ENCODE peak calls at places on chromosomes 1 and 21, in six cellular contexts. One of them, this sample, is unnamed.
A peak's percentile ranks its signal among the peaks of the same experiment; 100 is the strongest.

GRCh38 chr1:70874063-70874462 is 173.6 kb downstream of the PTGER3 start:
- DNase-seq in anterior cingulate cortex: no peak
- DNase-seq in CD8-positive, alpha-beta T cell: no peak
- DNase-seq in NCI-H2029: no peak
- DNase-seq in T-helper 1 cell: no peak
- DNase-seq in NCI-H446: no peak
- DNase-seq in this sample: no peak

GRCh38 chr1:182629674-182630073 is 25.5 kb upstream of the RGS16 start:
- DNase-seq in CD8-positive, alpha-beta T cell: peak; percentile 68
- DNase-seq in T-helper 1 cell: peak; percentile 27
- DNase-seq in anterior cingulate cortex: no peak
- DNase-seq in NCI-H446: no peak
- DNase-seq in NCI-H2029: no peak
- DNase-seq in this sample: no peak

GRCh38 chr1:84374991-84375838 is 23.1 kb upstream of the DNASE2B start:
- DNase-seq in NCI-H446: peak; percentile 30
- DNase-seq in T-helper 1 cell: no peak
- DNase-seq in anterior cingulate cortex: peak; percentile 21
- DNase-seq in NCI-H2029: no peak
- DNase-seq in CD8-positive, alpha-beta T cell: no peak
- DNase-seq in this sample: no peak

GRCh38 chr1:9241891-9242290 is 7.3 kb downstream of the H6PD start:
- DNase-seq in anterior cingulate cortex: no peak
- DNase-seq in T-helper 1 cell: no peak
- DNase-seq in NCI-H446: no peak
- DNase-seq in NCI-H2029: no peak
- DNase-seq in CD8-positive, alpha-beta T cell: no peak
- DNase-seq in this sample: no peak

GRCh38 chr1:244050835-244051444 is at the start of gene ZBTB18:
- DNase-seq in NCI-H2029: peak; percentile 18
- DNase-seq in CD8-positive, alpha-beta T cell: peak; percentile 31
- DNase-seq in anterior cingulate cortex: peak; percentile 48
- DNase-seq in T-helper 1 cell: no peak
- DNase-seq in NCI-H446: peak; percentile 87
- DNase-seq in this sample: no peak

GRCh38 chr1:112688781-112689193 is 14.3 kb downstream of the MOV10 start:
- DNase-seq in NCI-H2029: peak; percentile 7
- DNase-seq in CD8-positive, alpha-beta T cell: no peak
- DNase-seq in T-helper 1 cell: no peak
- DNase-seq in NCI-H446: no peak
- DNase-seq in anterior cingulate cortex: no peak
- DNase-seq in this sample: no peak

GRCh38 chr1:201296371-201296770 is 13.1 kb downstream of the PKP1 start:
- DNase-seq in CD8-positive, alpha-beta T cell: no peak
- DNase-seq in anterior cingulate cortex: no peak
- DNase-seq in T-helper 1 cell: no peak
- DNase-seq in NCI-H446: no peak
- DNase-seq in NCI-H2029: no peak
- DNase-seq in this sample: no peak

GRCh38 chr21:29084372-29084771 is 10.9 kb upstream of the CCT8 start:
- DNase-seq in CD8-positive, alpha-beta T cell: no peak
- DNase-seq in NCI-H446: no peak
- DNase-seq in anterior cingulate cortex: no peak
- DNase-seq in NCI-H2029: no peak
- DNase-seq in T-helper 1 cell: no peak
- DNase-seq in this sample: no peak

GRCh38 chr1:5711079-5711478 is 281.1 kb downstream of the NPHP4 start:
- DNase-seq in CD8-positive, alpha-beta T cell: no peak
- DNase-seq in T-helper 1 cell: no peak
- DNase-seq in NCI-H446: no peak
- DNase-seq in NCI-H2029: no peak
- DNase-seq in anterior cingulate cortex: no peak
- DNase-seq in this sample: no peak

GRCh38 chr1:30058966-30059365 is 664.4 kb downstream of the MATN1 start:
- DNase-seq in CD8-positive, alpha-beta T cell: no peak
- DNase-seq in anterior cingulate cortex: no peak
- DNase-seq in T-helper 1 cell: no peak
- DNase-seq in NCI-H446: no peak
- DNase-seq in NCI-H2029: no peak
- DNase-seq in this sample: peak; percentile 64

GRCh38 chr1:41221995-41222991 is 19.8 kb downstream of the SCMH1 start:
- DNase-seq in T-helper 1 cell: no peak
- DNase-seq in NCI-H446: no peak
- DNase-seq in NCI-H2029: peak; percentile 99
- DNase-seq in anterior cingulate cortex: no peak
- DNase-seq in CD8-positive, alpha-beta T cell: no peak
- DNase-seq in this sample: no peak

GRCh38 chr1:36414384-36414783 is 16.7 kb upstream of the LSM10 start:
- DNase-seq in NCI-H446: no peak
- DNase-seq in NCI-H2029: no peak
- DNase-seq in anterior cingulate cortex: no peak
- DNase-seq in CD8-positive, alpha-beta T cell: no peak
- DNase-seq in T-helper 1 cell: no peak
- DNase-seq in this sample: no peak

GRCh38 chr1:212291505-212292134 is 6.4 kb downstream of the PPP2R5A start:
- DNase-seq in NCI-H446: peak; percentile 70
- DNase-seq in anterior cingulate cortex: no peak
- DNase-seq in CD8-positive, alpha-beta T cell: no peak
- DNase-seq in T-helper 1 cell: no peak
- DNase-seq in NCI-H2029: peak; percentile 46
- DNase-seq in this sample: no peak

GRCh38 chr1:229192031-229192430 is 78.9 kb upstream of the RAB4A start:
- DNase-seq in anterior cingulate cortex: no peak
- DNase-seq in NCI-H446: no peak
- DNase-seq in T-helper 1 cell: no peak
- DNase-seq in NCI-H2029: no peak
- DNase-seq in CD8-positive, alpha-beta T cell: no peak
- DNase-seq in this sample: peak; percentile 21

GRCh38 chr21:44261191-44261631 is 486 bp downstream of the DNMT3L start:
- DNase-seq in anterior cingulate cortex: no peak
- DNase-seq in NCI-H446: no peak
- DNase-seq in T-helper 1 cell: no peak
- DNase-seq in NCI-H2029: no peak
- DNase-seq in CD8-positive, alpha-beta T cell: no peak
- DNase-seq in this sample: no peak

GRCh38 chr1:21899972-21900371 is 37.1 kb downstream of the HSPG2 start:
- DNase-seq in NCI-H446: no peak
- DNase-seq in CD8-positive, alpha-beta T cell: no peak
- DNase-seq in NCI-H2029: no peak
- DNase-seq in T-helper 1 cell: no peak
- DNase-seq in anterior cingulate cortex: no peak
- DNase-seq in this sample: no peak

GRCh38 chr1:19942088-19942487 is 18.7 kb upstream of the PLA2G2E start:
- DNase-seq in CD8-positive, alpha-beta T cell: no peak
- DNase-seq in T-helper 1 cell: no peak
- DNase-seq in NCI-H446: no peak
- DNase-seq in NCI-H2029: no peak
- DNase-seq in anterior cingulate cortex: no peak
- DNase-seq in this sample: no peak

GRCh38 chr1:156942176-156942575 is 21.7 kb downstream of the LRRC71 start:
- DNase-seq in T-helper 1 cell: no peak
- DNase-seq in NCI-H2029: no peak
- DNase-seq in NCI-H446: no peak
- DNase-seq in anterior cingulate cortex: no peak
- DNase-seq in CD8-positive, alpha-beta T cell: no peak
- DNase-seq in this sample: no peak

GRCh38 chr1:206687915-206688442 is 3.3 kb downstream of the MAPKAPK2 start:
- DNase-seq in NCI-H2029: no peak
- DNase-seq in T-helper 1 cell: no peak
- DNase-seq in CD8-positive, alpha-beta T cell: no peak
- DNase-seq in NCI-H446: no peak
- DNase-seq in anterior cingulate cortex: no peak
- DNase-seq in this sample: no peak

This sample was measured in keratinocyte.